ENCODE peak calls at places on chromosomes 2 and 18, in four cellular contexts. D is GM12878, H is A549, T is HepG2. K is an unnamed sample.

GRCh38 chr2:3293221-3293620 is 84.4 kb downstream of the EIPR1 start:
- DNase-seq in D (no peak), T (no peak), H (no peak), K (no peak)

GRCh38 chr2:10091182-10091932 is 11.1 kb upstream of the CYS1 start:
- DNase-seq in D (no peak), T (no peak), H (no peak), K (no peak)

GRCh38 chr2:151851761-151852160 is 23.5 kb upstream of the ARL5A start:
- DNase-seq in D (no peak), H (no peak), T (peak), K (no peak)

GRCh38 chr2:12803616-12804015 is 86.9 kb downstream of the TRIB2 start:
- DNase-seq in T (no peak), D (no peak), H (no peak), K (no peak)

GRCh38 chr2:60553992-60554648 is 666 bp upstream of the BCL11A start:
- DNase-seq in D (no peak), T (no peak), H (no peak), K (peak)

GRCh38 chr2:175036582-175037018 is 31.4 kb upstream of the CHN1 start:
- DNase-seq in H (peak), D (no peak), T (peak), K (peak)

GRCh38 chr2:178871536-178871935 is 64.3 kb upstream of the TTN start:
- DNase-seq in H (no peak), D (no peak), T (no peak), K (no peak)

GRCh38 chr2:210169871-210170441 is 1.3 kb downstream of the KANSL1L start:
- DNase-seq in T (peak), H (no peak), D (peak), K (no peak)

GRCh38 chr2:24702800-24703199 is 90.4 kb downstream of the PTRHD1 start:
- DNase-seq in T (no peak), H (peak), D (no peak), K (no peak)

GRCh38 chr2:31136732-31137131 is 1.5 kb downstream of the GALNT14 start:
- DNase-seq in T (no peak), D (no peak), H (no peak), K (no peak)

GRCh38 chr2:187687585-187687984 is 133.3 kb upstream of the TFPI start:
- DNase-seq in H (no peak), D (no peak), T (no peak), K (no peak)

GRCh38 chr2:186822323-186822722 is 26.6 kb downstream of the ZSWIM2 start:
- DNase-seq in H (no peak), T (no peak), D (no peak), K (no peak)

GRCh38 chr2:73257021-73257420 is 22.9 kb downstream of the CCT7 start:
- DNase-seq in T (no peak), H (no peak), D (no peak), K (no peak)

GRCh38 chr2:220451438-220451837 is 824.0 kb downstream of the SLC4A3 start:
- DNase-seq in H (no peak), T (no peak), D (no peak), K (no peak)
- TF ChIP-seq POLR2AphosphoS2 in H (no peak), T (no peak), D (no peak), K (no peak)

GRCh38 chr2:212299943-212300342 is 238.7 kb downstream of the ERBB4 start:
- DNase-seq in H (no peak), D (peak), T (no peak), K (no peak)
- TF ChIP-seq POLR2AphosphoS2 in H (no peak), D (no peak), T (no peak), K (no peak)

DNA sequence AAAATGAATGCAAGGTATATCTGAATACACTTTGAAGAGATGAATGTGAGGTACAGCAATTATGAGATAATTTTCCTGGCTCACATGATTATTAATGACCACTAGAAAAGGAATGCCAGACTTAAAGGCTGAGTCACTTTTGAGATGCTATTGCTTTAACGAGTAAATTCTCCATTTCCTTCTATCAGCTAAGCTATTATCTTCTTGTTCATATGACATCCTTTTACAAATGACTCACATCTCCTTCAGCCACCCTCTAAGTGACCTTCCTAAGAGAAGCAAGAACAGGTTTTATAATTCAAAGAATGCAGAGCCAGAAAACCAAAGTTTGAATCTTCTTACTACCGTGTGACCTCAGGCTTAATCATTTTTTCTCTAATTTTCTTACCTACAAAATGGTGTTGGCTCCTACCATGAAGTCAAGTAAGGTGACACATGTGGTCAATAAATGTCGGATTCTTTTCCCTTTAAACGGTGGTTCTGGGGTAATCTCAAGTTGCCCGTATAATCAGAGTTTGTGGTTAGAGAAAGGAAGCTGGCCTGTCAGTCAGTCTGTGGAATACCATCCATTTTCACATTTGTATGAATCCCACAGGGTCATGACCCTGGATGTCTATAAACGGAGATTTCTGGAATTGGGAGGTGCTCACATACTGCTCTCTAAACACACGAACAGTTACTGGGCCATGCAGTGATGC is 184.0 kb upstream of the PID1 start:
- DNase-seq in D (no peak), H (no peak), T (no peak), K (no peak)
- TF ChIP-seq POLR2AphosphoS2 in D (no peak), H (no peak), T (no peak), K (no peak)

DNA sequence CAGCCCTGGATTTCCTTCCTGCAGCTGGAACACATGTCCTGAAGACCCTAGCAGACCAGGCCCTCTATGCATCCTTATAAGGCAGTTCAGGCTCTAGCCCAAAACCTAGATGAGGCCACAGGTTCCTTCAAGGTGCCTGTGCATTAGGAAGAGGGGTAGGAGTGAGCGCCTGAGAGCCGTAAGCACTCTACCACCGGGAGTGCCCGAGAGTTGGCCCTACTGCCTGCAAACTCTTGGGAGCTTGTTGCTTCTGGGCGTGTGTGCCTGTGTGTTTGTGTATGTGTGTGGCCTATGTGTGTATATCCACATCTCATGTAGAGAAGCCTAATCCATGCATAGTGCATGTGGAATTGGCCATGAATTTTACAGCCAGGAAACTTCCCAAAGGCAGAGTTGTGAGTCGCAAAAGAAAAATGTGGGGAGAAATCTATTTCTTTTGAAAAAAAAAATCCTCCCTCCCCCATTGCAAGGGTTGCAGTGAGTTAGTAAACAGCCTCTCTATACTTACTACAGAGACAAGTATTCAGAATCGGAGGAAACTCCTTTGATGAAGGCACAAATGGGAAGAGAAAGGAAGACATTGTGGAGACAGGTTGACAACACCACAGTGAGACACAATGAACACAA is 96.8 kb downstream of the ADD2 start:
- DNase-seq in T (no peak), H (no peak), D (no peak), K (no peak)
- TF ChIP-seq POLR2AphosphoS2 in T (no peak), H (no peak), D (no peak), K (no peak)

GRCh38 chr2:236572482-236572881 is 2.9 kb downstream of the ACKR3 start:
- DNase-seq in D (no peak), H (no peak), T (no peak), K (no peak)
- TF ChIP-seq POLR2AphosphoS2 in D (no peak), H (no peak), T (no peak), K (no peak)

GRCh38 chr2:121351521-121352318 is 66.7 kb upstream of the TFCP2L1 start:
- DNase-seq in H (no peak), D (no peak), T (no peak), K (no peak)

GRCh38 chr2:121359170-121359569 is 74.2 kb upstream of the TFCP2L1 start:
- DNase-seq in D (no peak), H (no peak), T (no peak), K (no peak)

GRCh38 chr2:121356058-121356640 is 71.1 kb upstream of the TFCP2L1 start:
- DNase-seq in H (peak), D (no peak), T (peak), K (peak)

GRCh38 chr2:121358291-121358690 is 73.3 kb upstream of the TFCP2L1 start:
- DNase-seq in D (no peak), T (no peak), H (no peak), K (no peak)

DNA sequence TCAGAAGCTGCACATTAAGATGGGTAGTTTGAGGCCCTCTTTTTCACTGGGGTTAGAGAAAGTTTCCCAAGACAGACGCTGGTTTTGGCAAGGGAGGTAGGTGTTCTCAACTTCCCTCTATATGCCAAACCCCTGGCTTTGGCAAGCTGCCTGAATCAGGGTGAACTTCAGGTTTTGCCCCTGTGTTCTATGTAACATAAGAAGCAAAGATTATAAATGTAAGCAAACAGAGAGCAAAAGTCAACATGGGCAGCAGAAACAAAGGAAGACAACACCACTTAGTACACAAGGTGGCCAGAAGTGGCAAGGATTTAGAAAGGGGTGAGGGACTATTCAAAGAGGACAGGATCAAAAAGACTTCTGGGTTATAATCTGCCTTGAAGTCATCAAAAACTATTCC is 70.5 kb upstream of the TFCP2L1 start:
- DNase-seq in T (peak), D (no peak), H (no peak), K (no peak)
- TF ChIP-seq POLR2AphosphoS2 in T (no peak), D (no peak), H (no peak), K (no peak)

GRCh38 chr2:169221745-169222369 is 140.5 kb downstream of the LRP2 start:
- DNase-seq in H (peak), D (no peak), T (no peak), K (peak)

GRCh38 chr2:169225906-169226305 is 136.4 kb downstream of the LRP2 start:
- DNase-seq in D (no peak), T (no peak), H (no peak), K (no peak)

GRCh38 chr2:169225233-169225750 is 137.0 kb downstream of the LRP2 start:
- DNase-seq in H (no peak), T (no peak), D (no peak), K (no peak)

GRCh38 chr2:169222665-169223064 is 139.7 kb downstream of the LRP2 start:
- DNase-seq in D (no peak), T (no peak), H (no peak), K (no peak)
- TF ChIP-seq POLR2AphosphoS2 in D (no peak), T (no peak), H (no peak), K (no peak)

GRCh38 chr2:127626175-127626574 is 19.8 kb upstream of the GPR17 start:
- DNase-seq in H (no peak), D (no peak), T (no peak), K (no peak)

GRCh38 chr2:127622561-127623387 is 23.2 kb upstream of the GPR17 start:
- DNase-seq in H (no peak), D (no peak), T (no peak), K (no peak)

GRCh38 chr2:127625146-127625943 is 20.6 kb upstream of the GPR17 start:
- DNase-seq in H (no peak), T (no peak), D (no peak), K (no peak)

GRCh38 chr2:127623388-127624320 is 22.3 kb upstream of the GPR17 start:
- DNase-seq in T (no peak), H (no peak), D (no peak), K (no peak)

DNA sequence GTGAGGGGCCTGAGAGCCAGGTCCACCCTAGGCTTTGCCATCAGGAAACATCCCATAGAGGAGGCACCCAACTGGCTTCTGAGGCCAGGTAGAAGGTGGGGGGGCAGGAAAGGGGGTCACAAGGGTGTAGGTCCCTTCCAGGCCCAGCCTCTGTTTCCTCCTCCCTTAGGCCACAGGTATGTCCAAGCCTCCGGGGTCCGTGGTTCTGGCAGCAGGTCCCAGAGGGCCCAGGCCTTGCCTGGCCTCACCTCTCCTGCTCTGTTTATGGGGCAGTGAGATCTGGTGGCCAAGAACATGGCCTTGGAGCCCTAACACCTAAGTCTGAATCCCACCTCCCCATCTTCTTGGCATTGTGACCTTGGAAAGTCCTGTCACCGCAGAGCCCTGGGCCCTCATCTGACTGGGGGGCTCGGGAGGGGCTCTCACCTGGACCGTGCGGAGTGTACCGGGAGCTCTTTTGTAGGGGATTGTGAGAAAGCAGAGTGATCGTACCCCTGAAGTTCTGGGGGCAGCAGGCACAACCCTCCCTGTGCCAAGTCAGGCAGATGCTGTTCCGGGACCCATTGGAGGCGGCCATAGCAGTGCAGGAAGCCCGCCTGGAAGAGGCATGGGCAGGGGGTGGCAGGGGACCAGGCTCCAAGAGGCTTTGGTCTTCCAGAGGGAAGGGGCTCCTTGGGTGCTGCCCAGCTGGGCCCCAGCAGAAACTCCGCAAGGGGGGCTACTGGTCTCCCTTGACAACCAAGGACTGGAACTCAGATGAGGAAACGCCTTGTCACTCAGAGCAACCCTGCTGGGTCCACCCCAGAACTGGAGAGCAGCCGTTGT is 21.4 kb upstream of the GPR17 start:
- DNase-seq in H (no peak), D (no peak), T (no peak), K (no peak)
- TF ChIP-seq POLR2AphosphoS2 in H (no peak), D (no peak), T (no peak), K (no peak)

GRCh38 chr2:194602750-194603149 is 1054.3 kb upstream of the SLC39A10 start:
- DNase-seq in D (no peak), H (no peak), T (peak), K (no peak)
- TF ChIP-seq POLR2AphosphoS2 in D (no peak), H (no peak), T (no peak), K (no peak)

DNA sequence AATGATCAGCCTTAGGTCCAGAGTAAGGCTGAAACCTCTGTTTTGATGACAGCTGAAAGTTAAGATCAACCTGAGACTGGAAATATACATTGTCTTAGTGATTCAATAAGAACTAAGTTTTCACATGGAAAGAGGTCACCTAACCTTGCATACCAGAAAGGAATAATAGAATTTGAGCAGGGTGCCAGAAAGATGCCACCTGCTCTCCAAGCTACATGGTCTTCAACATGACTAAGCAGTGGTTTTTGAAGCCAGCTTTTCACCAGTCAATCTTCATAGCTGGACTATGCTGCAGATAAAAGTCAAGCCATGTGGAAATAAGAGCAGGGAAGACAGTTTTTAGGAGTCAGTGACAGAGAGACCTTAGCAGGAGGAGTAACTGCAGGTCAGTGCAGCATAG is 589.4 kb upstream of the SYT4 start:
- DNase-seq in D (no peak), H (no peak), T (no peak), K (no peak)
- TF ChIP-seq POLR2AphosphoS2 in D (no peak), H (no peak), T (no peak), K (no peak)